ENCODE peak calls at places on chromosomes 7 and 10, in four cellular contexts. Y is H9, H is neuronal stem cell, V is mesendoderm. S is an unnamed sample.

GRCh38 chr10:123781956-123782500 is 109.6 kb downstream of the CPXM2 start:
- DNase-seq in V (no peak), Y (no peak), H (peak; percentile 17), S (no peak)

GRCh38 chr7:154853727-154854095 is 149.2 kb downstream of the PAXIP1 start:
- DNase-seq in V (peak; percentile 58), H (no peak), Y (no peak), S (no peak)

GRCh38 chr10:38146579-38147333 is 52.6 kb downstream of the ZNF37A start:
- DNase-seq in Y (no peak), V (no peak), H (no peak), S (peak; percentile 10)

GRCh38 chr10:12322583-12323131 is 26.7 kb upstream of the CAMK1D start:
- DNase-seq in H (no peak), Y (no peak), V (no peak), S (no peak)

GRCh38 chr10:1183033-1183396 is 126.8 kb downstream of the WDR37 start:
- DNase-seq in H (no peak), Y (no peak), V (no peak), S (no peak)

GRCh38 chr10:93309062-93309461 is 173.1 kb downstream of the MYOF start:
- DNase-seq in V (no peak), Y (no peak), H (no peak), S (peak; percentile 22)

GRCh38 chr10:72370201-72370722 is 15.5 kb upstream of the DNAJB12 start:
- DNase-seq in H (no peak), V (peak; percentile 79), Y (no peak), S (no peak)

GRCh38 chr10:110005716-110006115 is 2.1 kb upstream of the ADD3 start:
- DNase-seq in V (peak; percentile 66), Y (peak; percentile 45), H (no peak), S (peak; percentile 88)

GRCh38 chr10:83585686-83586085 is 553.6 kb upstream of the GHITM start:
- DNase-seq in Y (no peak), H (no peak), V (no peak), S (no peak)

GRCh38 chr10:95440756-95441546 is 120.2 kb downstream of the SORBS1 start:
- DNase-seq in H (no peak), Y (no peak), V (no peak), S (no peak)

GRCh38 chr7:47778153-47778661 is 170.1 kb downstream of the PKD1L1 start:
- DNase-seq in V (no peak), Y (no peak), H (no peak), S (no peak)

GRCh38 chr7:127177156-127177555 is 75.6 kb downstream of the GRM8 start:
- DNase-seq in V (no peak), H (no peak), Y (no peak), S (no peak)

GRCh38 chr10:58157076-58157766 is 110.5 kb downstream of the IPMK start:
- DNase-seq in H (no peak), V (no peak), Y (no peak), S (peak; percentile 95)

GRCh38 chr10:75426880-75427279 is 4.5 kb upstream of the LRMDA start:
- DNase-seq in V (no peak), H (no peak), Y (no peak), S (no peak)

GRCh38 chr10:93469454-93469853 is 12.7 kb downstream of the MYOF start:
- DNase-seq in Y (no peak), H (no peak), V (no peak), S (no peak)

GRCh38 chr10:76523215-76523614 is 1091.8 kb downstream of the LRMDA start:
- DNase-seq in Y (no peak), H (no peak), V (no peak), S (no peak)

GRCh38 chr10:75431180-75432111 is at the start of gene LRMDA:
- DNase-seq in V (no peak), Y (no peak), H (no peak), S (no peak)

GRCh38 chr7:69624431-69624830 is 26.2 kb downstream of the AUTS2 start:
- DNase-seq in Y (no peak), H (no peak), V (no peak), S (no peak)

GRCh38 chr7:113289140-113289740 is 170.9 kb upstream of the SMIM30 start:
- DNase-seq in Y (no peak), H (peak; percentile 9), V (peak; percentile 68), S (peak; percentile 71)

GRCh38 chr7:124728610-124729009 is 37.0 kb downstream of the GPR37 start:
- DNase-seq in Y (no peak), H (no peak), V (no peak), S (peak; percentile 40)

GRCh38 chr10:110181451-110181850 is 26.0 kb upstream of the MXI1 start:
- DNase-seq in V (peak; percentile 82), Y (no peak), H (no peak), S (no peak)

GRCh38 chr7:130273081-130273699 is 6.5 kb downstream of the CPA2 start:
- DNase-seq in V (peak; percentile 99), Y (peak; percentile 93), H (peak; percentile 95), S (peak; percentile 48)

GRCh38 chr10:129448539-129448938 is 18.5 kb upstream of the MGMT start:
- DNase-seq in V (no peak), Y (no peak), H (no peak), S (no peak)

GRCh38 chr7:138729444-138729843 is 28.3 kb upstream of the SVOPL start:
- DNase-seq in V (peak; percentile 21), Y (no peak), H (no peak), S (no peak)

GRCh38 chr10:3935141-3935540 is 150.1 kb upstream of the KLF6 start:
- DNase-seq in V (no peak), H (no peak), Y (no peak), S (peak; percentile 79)

GRCh38 chr7:147937428-147937827 is 653.1 kb upstream of the C7orf33 start:
- DNase-seq in H (no peak), V (no peak), Y (no peak), S (no peak)

DNA sequence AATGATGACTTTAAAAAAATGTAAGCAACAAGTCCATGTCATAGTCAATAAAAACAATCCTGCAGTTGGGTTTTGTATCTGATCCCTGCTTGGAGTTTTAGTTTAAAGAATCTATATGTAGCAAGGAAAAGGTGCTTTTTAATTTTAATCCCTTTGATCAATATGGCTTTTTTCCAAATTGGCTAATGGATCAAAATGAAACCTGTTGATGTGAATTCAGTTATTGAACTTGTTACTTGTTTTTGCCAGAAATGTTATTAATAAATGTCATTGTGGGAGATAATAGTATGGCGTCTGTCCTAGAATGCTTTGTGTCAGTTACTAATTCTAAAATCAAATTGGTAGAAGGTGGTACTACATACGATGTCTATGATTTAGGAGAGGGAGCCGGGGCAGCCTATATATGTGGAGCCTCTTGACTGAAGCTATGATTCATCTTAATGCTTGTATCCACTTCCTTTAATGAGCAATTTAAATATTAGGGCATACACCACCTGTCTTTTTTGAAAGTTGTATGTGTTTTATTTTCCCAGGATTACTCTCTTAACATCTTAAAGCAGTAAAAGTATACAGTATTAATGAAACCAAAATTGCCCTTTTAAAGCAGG is 10.3 kb upstream of the PBLD start:
- DNase-seq in H (no peak), V (no peak), Y (no peak), S (no peak)
- H3K27ac ChIP-seq in H (no peak overlapping the region), V (no peak overlapping the region), Y (no peak overlapping the region), S (no peak overlapping the region)

GRCh38 chr7:133053321-133053891 is 28.5 kb downstream of the CHCHD3 start:
- DNase-seq in V (no peak), H (no peak), Y (no peak), S (peak; percentile 97)
- H2BK5ac ChIP-seq in V (no peak overlapping the region), H (no peak overlapping the region), Y (no peak overlapping the region), S (peak overlapping the region; percentile 95)

GRCh38 chr10:103445366-103445765 is 6.8 kb downstream of the CALHM2 start:
- DNase-seq in Y (no peak), V (no peak), H (no peak), S (no peak)
- H3K27ac ChIP-seq in Y (no peak overlapping the region), V (no peak overlapping the region), H (no peak overlapping the region), S (no peak overlapping the region)

GRCh38 chr7:3430588-3430987 is 129.5 kb downstream of the SDK1 start:
- DNase-seq in H (peak; percentile 11), V (peak; percentile 95), Y (peak; percentile 80), S (no peak)

GRCh38 chr7:3432916-3433315 is 131.9 kb downstream of the SDK1 start:
- DNase-seq in V (no peak), H (no peak), Y (no peak), S (no peak)

GRCh38 chr7:3427957-3428356 is 126.9 kb downstream of the SDK1 start:
- DNase-seq in H (no peak), V (no peak), Y (no peak), S (no peak)

GRCh38 chr7:3431306-3431705 is 130.3 kb downstream of the SDK1 start:
- DNase-seq in H (no peak), V (no peak), Y (no peak), S (peak; percentile 51)

GRCh38 chr7:3429981-3430380 is 128.9 kb downstream of the SDK1 start:
- DNase-seq in V (peak; percentile 19), Y (no peak), H (no peak), S (no peak)
- H2BK5ac ChIP-seq in V (no peak overlapping the region), Y (no peak overlapping the region), H (no peak overlapping the region), S (no peak overlapping the region)

GRCh38 chr10:36721851-36722250 is 403.5 kb upstream of the ANKRD30A start:
- DNase-seq in Y (no peak), H (no peak), V (no peak), S (peak; percentile 47)
- H3K27ac ChIP-seq in Y (no peak overlapping the region), H (no peak overlapping the region), V (no peak overlapping the region), S (no peak overlapping the region)